ENCODE peak calls at places on chromosomes 5 and 9, in seven cellular contexts. E, N, R, D, H, K and C are unnamed samples.

GRCh38 chr5:77920350-77921046 is 144.4 kb upstream of the TBCA start:
- DNase-seq in K (no peak), N (no peak), R (no peak), H (no peak), E (no peak), D (no peak), C (no peak)

GRCh38 chr5:179301376-179301775 is 43.9 kb downstream of the ADAMTS2 start:
- DNase-seq in K (no peak), N (no peak), D (no peak), H (no peak), E (no peak), R (no peak), C (no peak)

GRCh38 chr5:115634343-115635132 is 8.7 kb upstream of the TMED7 start:
- DNase-seq in H (peak), R (peak), N (peak), E (peak), D (peak), K (peak), C (peak)

GRCh38 chr9:101580076-101580475 is 14.7 kb downstream of the PPP3R2 start:
- DNase-seq in H (no peak), E (peak), K (no peak), D (no peak), N (no peak), R (no peak), C (no peak)

GRCh38 chr5:956941-957729 is 51.5 kb upstream of the NKD2 start:
- DNase-seq in N (no peak), E (no peak), R (peak), D (no peak), K (no peak), H (no peak), C (peak)

GRCh38 chr5:35902032-35902681 is 36.3 kb downstream of the CAPSL start:
- DNase-seq in R (no peak), D (no peak), K (no peak), H (no peak), E (no peak), N (no peak), C (no peak)

GRCh38 chr9:5899292-5899691 is 8.6 kb downstream of the MLANA start:
- DNase-seq in D (no peak), R (no peak), K (no peak), H (no peak), E (no peak), N (no peak), C (no peak)

GRCh38 chr9:27880135-27880534 is 306.9 kb upstream of the C9orf72 start:
- DNase-seq in D (no peak), R (no peak), H (no peak), K (no peak), N (no peak), E (no peak), C (no peak)

GRCh38 chr9:115306860-115307259 is 188.9 kb upstream of the TNC start:
- DNase-seq in H (no peak), E (no peak), N (no peak), R (no peak), K (no peak), D (no peak), C (no peak)

GRCh38 chr9:115462623-115463022 is 344.7 kb upstream of the TNC start:
- DNase-seq in R (no peak), H (no peak), N (no peak), D (no peak), K (no peak), E (no peak), C (no peak)

GRCh38 chr9:121735065-121735791 is 83.8 kb downstream of the DAB2IP start:
- DNase-seq in K (peak), D (no peak), H (no peak), N (peak), R (peak), E (no peak), C (no peak)

GRCh38 chr5:96408276-96408777 is 24.7 kb downstream of the PCSK1 start:
- DNase-seq in H (no peak), K (no peak), E (no peak), D (no peak), N (no peak), R (peak), C (no peak)

GRCh38 chr5:65061250-65061973 is 292.7 kb downstream of the CWC27 start:
- DNase-seq in R (no peak), D (no peak), K (no peak), N (no peak), E (no peak), H (no peak), C (no peak)

GRCh38 chr5:75051217-75051751 is 1.1 kb downstream of the GCNT4 start:
- DNase-seq in D (no peak), K (no peak), H (no peak), E (no peak), R (no peak), N (no peak), C (no peak)

GRCh38 chr5:93130623-93131022 is 450.4 kb downstream of the NR2F1-AS1 start:
- DNase-seq in K (no peak), E (no peak), D (no peak), R (no peak), H (peak), N (no peak), C (no peak)

GRCh38 chr5:34474573-34475021 is 181.5 kb upstream of the RAI14 start:
- DNase-seq in K (peak), D (peak), N (no peak), E (peak), H (no peak), R (peak), C (no peak)

GRCh38 chr9:134346151-134346550 is 19.9 kb downstream of the RXRA start:
- DNase-seq in K (no peak), N (no peak), H (no peak), R (no peak), E (peak), D (no peak), C (no peak)

GRCh38 chr9:15282567-15282966 is 24.4 kb downstream of the TTC39B start:
- DNase-seq in R (no peak), K (no peak), E (no peak), N (no peak), D (no peak), H (no peak), C (no peak)

GRCh38 chr9:76684213-76684612 is 80.0 kb upstream of the PCA3 start:
- DNase-seq in H (no peak), D (no peak), E (no peak), N (no peak), K (no peak), R (no peak), C (no peak)

GRCh38 chr5:130528474-130528873 is 624.2 kb downstream of the CHSY3 start:
- DNase-seq in D (no peak), N (no peak), K (no peak), H (no peak), R (no peak), E (no peak), C (no peak)

GRCh38 chr5:96880402-96881164 is 4.3 kb downstream of the ERAP2 start:
- DNase-seq in D (no peak), R (no peak), K (no peak), E (no peak), H (no peak), N (no peak), C (no peak)

GRCh38 chr5:159099049-159099760 is 511 bp downstream of the EBF1 start:
- DNase-seq in E (peak), D (no peak), N (no peak), H (no peak), K (no peak), R (peak), C (no peak)

GRCh38 chr9:98634680-98635079 is 74.1 kb downstream of the GABBR2 start:
- DNase-seq in D (no peak), E (no peak), H (no peak), N (no peak), K (no peak), R (no peak), C (no peak)

DNA sequence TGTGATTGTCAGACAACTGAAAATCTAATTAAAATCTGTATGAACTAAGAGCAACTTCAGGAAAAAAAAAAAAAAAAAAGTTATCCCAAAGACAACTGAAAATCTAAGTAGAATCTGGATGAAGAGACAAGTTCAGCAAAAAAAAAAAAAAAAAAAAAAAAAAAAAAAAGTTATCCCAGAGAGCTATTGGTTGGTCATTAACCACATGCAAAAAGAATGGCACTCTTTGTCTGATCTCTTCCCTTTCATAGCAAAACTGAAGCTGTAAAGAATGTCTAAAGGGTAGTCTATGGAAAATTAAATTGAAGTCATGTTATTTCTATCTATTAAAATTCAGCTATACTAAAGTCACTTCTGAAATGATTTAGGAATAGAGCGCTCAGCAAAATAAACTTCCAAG is 32.9 kb downstream of the STRBP start:
- DNase-seq in H (no peak), N (no peak), D (no peak), E (no peak), K (no peak), R (no peak), C (no peak)
- H3K4me3 ChIP-seq in H (no peak), N (no peak), D (no peak), E (no peak), K (no peak), R (no peak), C (no peak)

DNA sequence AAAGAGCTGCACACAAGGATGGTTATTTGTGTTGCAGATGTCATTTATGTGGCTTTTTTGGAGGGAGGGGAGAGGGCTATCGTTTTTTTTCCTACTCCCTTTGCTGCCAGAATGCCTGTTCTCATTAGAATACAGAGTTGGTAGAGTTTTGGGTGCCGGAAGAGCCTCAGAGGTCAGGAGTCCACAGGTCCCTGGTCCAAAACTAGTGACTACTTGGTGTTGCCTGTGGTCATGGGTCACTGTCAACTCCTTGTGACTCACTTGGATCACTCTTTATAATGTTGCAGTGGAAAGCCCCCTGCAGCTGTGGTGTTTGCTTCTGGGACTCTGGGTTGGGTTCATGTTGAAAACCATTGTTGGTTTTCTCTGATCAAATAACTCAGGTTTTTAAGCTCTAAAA is 131.4 kb downstream of the MAST4 start:
- DNase-seq in H (no peak), N (no peak), E (no peak), D (no peak), R (no peak), K (no peak), C (no peak)
- TF ChIP-seq POLR2A in H (no peak), N (no peak), E (no peak), D (no peak), R (no peak), K (no peak), C (no peak)

GRCh38 chr5:80964919-80965318 is 4.8 kb downstream of the RASGRF2 start:
- DNase-seq in H (no peak), D (no peak), E (no peak), R (no peak), N (no peak), K (no peak), C (no peak)

GRCh38 chr5:80963521-80963895 is 3.3 kb downstream of the RASGRF2 start:
- DNase-seq in H (no peak), K (no peak), D (no peak), E (no peak), R (no peak), N (no peak), C (no peak)

GRCh38 chr5:80962630-80963520 is 2.7 kb downstream of the RASGRF2 start:
- DNase-seq in E (no peak), H (no peak), D (no peak), K (no peak), N (no peak), R (no peak), C (no peak)

GRCh38 chr5:80963966-80964481 is 3.9 kb downstream of the RASGRF2 start:
- DNase-seq in K (no peak), H (no peak), D (no peak), E (no peak), R (no peak), N (no peak), C (no peak)

GRCh38 chr5:80964491-80964890 is 4.3 kb downstream of the RASGRF2 start:
- DNase-seq in E (no peak), D (no peak), N (no peak), H (no peak), K (no peak), R (no peak), C (no peak)
- H3K4me3 ChIP-seq in E (no peak), D (no peak), N (no peak), H (peak), K (no peak), R (no peak), C (no peak)

DNA sequence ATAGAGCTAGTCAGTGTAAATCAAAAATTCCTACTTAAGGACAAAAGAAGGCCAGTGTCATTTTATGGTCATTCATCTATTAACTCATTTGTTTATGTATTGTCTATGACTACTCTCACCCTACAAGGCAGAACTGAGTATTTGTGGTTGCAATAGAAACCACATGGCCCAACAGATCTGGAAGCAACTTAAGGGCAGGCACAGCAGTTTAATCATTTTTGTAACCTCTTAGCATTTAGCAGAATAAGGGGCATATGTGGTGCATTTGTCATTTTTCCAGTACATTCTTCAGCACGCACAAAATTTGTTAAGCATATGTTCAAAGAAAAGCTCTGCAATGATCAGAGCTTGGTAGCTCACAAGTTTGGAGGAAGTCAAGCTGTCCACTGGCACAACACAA is 1.1 kb downstream of the FKBP15 start:
- DNase-seq in R (no peak), D (no peak), H (no peak), K (no peak), E (no peak), N (no peak), C (no peak)
- TF ChIP-seq POLR2A in R (no peak), D (no peak), H (no peak), K (no peak), E (no peak), N (no peak), C (no peak)